ENCODE peak calls at places on chromosomes 6 and 20, in five cellular contexts. K, F, L, V and T are unnamed samples.

GRCh38 chr6:112245511-112246203 is 8.7 kb downstream of the LAMA4 start:
- DNase-seq in K (no peak), F (no peak), L (no peak), V (no peak), T (no peak)

GRCh38 chr20:16096756-16097326 is 476.4 kb downstream of the KIF16B start:
- DNase-seq in K (no peak), F (no peak), L (no peak), V (no peak), T (no peak)

GRCh38 chr20:36573103-36573797 is at the start of gene TGIF2:
- DNase-seq in K (peak), F (peak), L (peak), V (no peak), T (no peak)

GRCh38 chr6:40852667-40853383 is 186.2 kb downstream of the UNC5CL start:
- DNase-seq in K (no peak), F (no peak), L (no peak), V (no peak), T (no peak)

GRCh38 chr6:35970181-35970580 is 49.3 kb upstream of the SRPK1 start:
- DNase-seq in K (no peak), F (peak), L (no peak), V (no peak), T (no peak)

GRCh38 chr6:31580446-31580755 is 1.8 kb downstream of the LTB start:
- DNase-seq in K (no peak), F (no peak), L (no peak), V (no peak), T (no peak)

GRCh38 chr6:167671977-167672687 is 154.6 kb upstream of the AFDN start:
- DNase-seq in K (no peak), F (no peak), L (no peak), V (no peak), T (no peak)

GRCh38 chr6:138162104-138162946 is 586 bp downstream of the ARFGEF3 start:
- DNase-seq in K (no peak), F (no peak), L (no peak), V (no peak), T (no peak)

GRCh38 chr6:7341989-7342742 is 29.2 kb upstream of the SSR1 start:
- DNase-seq in K (no peak), F (no peak), L (no peak), V (no peak), T (no peak)

GRCh38 chr6:63349401-63349800 is 29.6 kb upstream of the LGSN start:
- DNase-seq in K (no peak), F (no peak), L (no peak), V (no peak), T (no peak)

GRCh38 chr20:17809714-17810631 is 110.2 kb downstream of the BANF2 start:
- DNase-seq in K (no peak), F (no peak), L (no peak), V (no peak), T (no peak)
- H3K27ac ChIP-seq in K (no peak), F (no peak), L (peak), V (no peak), T (no peak)

GRCh38 chr20:57416296-57417022 is 25.3 kb downstream of the RBM38 start:
- DNase-seq in K (no peak), F (no peak), L (no peak), V (no peak), T (no peak)

GRCh38 chr20:57417051-57417689 is 26.0 kb downstream of the RBM38 start:
- DNase-seq in K (no peak), F (no peak), L (no peak), V (no peak), T (no peak)

GRCh38 chr20:57415791-57416190 is 24.6 kb downstream of the RBM38 start:
- DNase-seq in K (no peak), F (no peak), L (no peak), V (no peak), T (no peak)

GRCh38 chr20:57420571-57421257 is 29.5 kb downstream of the RBM38 start:
- DNase-seq in K (no peak), F (no peak), L (no peak), V (no peak), T (no peak)

DNA sequence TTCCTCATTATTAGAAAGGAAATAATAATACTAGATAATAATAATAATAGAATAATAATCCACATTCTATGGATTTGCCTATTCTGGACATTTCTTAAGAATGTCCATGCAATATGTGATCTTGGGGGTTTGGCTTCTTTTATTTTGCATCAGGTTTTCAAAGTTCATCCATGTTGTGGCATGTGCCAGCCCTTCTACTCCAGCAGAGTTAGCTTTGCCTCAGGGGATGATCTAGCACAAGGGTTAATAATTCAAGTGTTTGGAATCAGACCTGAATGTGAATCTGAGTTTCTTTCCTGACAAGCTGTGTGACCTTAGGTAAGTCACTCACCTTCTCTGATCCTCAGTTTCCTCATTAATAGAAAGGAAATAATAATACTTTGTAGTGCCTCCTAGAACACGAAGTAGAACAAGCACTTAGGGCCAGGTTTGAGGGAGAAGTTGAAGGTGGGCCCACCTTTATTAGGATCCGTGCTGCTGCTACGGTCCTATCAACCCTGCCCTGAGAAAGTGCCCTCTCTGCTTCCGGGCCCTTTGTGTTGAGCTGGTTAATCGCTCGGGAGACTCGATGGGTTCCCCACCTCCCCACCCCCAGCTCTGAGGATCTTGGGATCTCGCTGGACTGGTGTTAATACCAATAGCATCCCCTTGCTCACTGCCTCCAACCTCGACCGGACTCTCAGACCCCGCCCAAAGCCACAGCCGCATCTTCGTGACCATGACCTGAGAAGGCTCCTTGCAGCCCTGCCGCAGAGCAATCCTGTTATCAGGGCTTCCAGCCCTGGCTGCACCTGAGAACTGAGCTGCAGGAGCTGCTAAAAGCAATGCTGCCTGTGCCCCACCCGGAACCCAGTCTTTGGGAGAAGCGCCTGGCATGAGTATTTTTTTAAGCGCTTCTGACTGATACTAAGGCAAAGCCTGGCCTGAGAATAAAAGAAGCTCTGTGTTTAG is 26.9 kb downstream of the RBM38 start:
- DNase-seq in K (no peak), F (no peak), L (no peak), V (no peak), T (no peak)
- H3K27ac ChIP-seq in K (no peak), F (no peak), L (no peak), V (no peak), T (no peak)

GRCh38 chr6:115415378-115415777 is 645.3 kb downstream of the FRK start:
- DNase-seq in K (no peak), F (no peak), L (no peak), V (no peak), T (peak)
- H3K27ac ChIP-seq in K (no peak), F (no peak), L (no peak), V (no peak), T (no peak)

DNA sequence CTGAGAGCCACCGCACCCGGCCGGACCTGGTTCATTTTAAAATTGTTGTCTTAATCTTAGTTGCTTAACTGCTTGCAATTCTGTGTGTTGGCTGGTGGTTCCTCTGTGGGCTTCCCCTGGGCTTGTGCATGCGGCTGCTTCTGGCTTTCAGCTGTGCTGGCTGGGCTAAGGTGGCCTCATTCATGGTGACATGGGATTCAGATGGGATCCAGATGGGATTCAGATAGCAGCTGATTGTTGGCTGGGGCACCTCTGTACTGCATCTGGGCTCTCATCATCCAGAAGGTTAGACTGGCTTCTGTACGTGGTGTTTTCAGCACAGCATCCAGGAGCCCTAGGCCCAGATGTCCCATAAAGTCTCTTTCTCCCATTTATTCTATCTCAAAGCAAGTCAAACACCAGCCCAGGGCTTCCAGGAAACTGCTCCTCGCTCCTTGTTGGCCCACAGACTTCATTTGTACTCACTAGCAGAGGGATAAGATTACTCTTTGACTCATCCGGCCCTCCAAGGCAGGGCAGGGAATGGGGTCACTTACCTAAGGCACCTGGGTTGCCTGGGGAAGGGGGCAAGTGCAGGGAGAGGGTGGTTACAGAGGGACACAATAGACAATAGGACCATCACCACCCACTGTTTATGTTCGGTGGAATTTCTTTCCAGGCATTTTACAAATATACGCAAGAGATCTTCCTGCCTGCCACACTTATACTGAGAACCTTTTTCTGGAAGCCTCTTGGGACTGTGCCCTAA is 10.2 kb upstream of the PEDS1 start:
- DNase-seq in K (no peak), F (no peak), L (peak), V (no peak), T (no peak)
- H3K27ac ChIP-seq in K (no peak), F (peak), L (peak), V (peak), T (no peak)

GRCh38 chr6:250676-251075 is 41.6 kb upstream of the DUSP22 start:
- DNase-seq in K (no peak), F (no peak), L (no peak), V (no peak), T (no peak)
- H3K27ac ChIP-seq in K (no peak), F (no peak), L (no peak), V (no peak), T (no peak)

GRCh38 chr6:18090349-18090786 is 32.1 kb downstream of the NHLRC1 start:
- DNase-seq in K (no peak), F (no peak), L (no peak), V (no peak), T (no peak)
- H3K27ac ChIP-seq in K (no peak), F (no peak), L (no peak), V (no peak), T (no peak)

GRCh38 chr20:32753731-32754130 is 8.5 kb upstream of the DNMT3B start:
- DNase-seq in K (no peak), F (no peak), L (no peak), V (no peak), T (no peak)

GRCh38 chr20:32751309-32752020 is 8.2 kb upstream of the COMMD7 start:
- DNase-seq in K (no peak), F (no peak), L (no peak), V (no peak), T (peak)

GRCh38 chr20:32752458-32753250 is 9.4 kb upstream of the COMMD7 start:
- DNase-seq in K (no peak), F (peak), L (no peak), V (no peak), T (no peak)

GRCh38 chr20:32752021-32752457 is 8.8 kb upstream of the COMMD7 start:
- DNase-seq in K (no peak), F (no peak), L (no peak), V (no peak), T (no peak)

DNA sequence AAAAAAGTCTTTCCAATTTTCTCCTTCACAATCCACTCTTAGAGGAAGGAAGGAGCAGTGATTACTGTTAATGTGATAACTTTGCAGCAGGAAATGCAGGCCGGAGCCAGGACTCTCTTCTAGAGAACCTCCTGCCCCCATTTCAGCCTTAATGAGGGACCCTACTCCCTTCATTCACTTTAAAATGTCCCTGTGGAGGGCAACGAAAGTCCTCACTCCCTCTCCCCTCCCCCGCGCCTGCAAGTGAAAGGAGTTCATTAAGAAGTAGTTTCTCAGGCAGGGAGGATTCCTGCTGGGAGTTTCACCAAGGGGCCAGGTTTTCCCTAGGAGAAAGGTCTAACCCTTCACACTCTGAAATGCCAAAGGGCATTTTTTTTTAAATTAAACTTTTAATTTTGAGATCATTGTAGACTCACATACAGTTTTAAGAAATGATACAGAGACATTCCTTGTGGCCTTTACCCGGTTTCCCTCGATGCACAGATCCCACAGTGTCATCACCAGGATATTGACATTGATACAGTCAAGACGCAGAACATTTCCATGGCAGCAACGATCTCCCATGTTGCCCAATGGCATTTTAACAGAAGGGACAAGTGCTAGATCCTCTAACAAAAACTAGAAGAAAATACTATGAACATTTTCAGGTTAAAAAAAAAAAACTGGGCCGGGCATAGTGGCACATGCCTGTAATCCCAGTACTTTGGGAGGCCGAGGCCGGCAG is 6.8 kb upstream of the COMMD7 start:
- DNase-seq in K (no peak), F (no peak), L (no peak), V (no peak), T (peak)
- H3K27ac ChIP-seq in K (no peak), F (no peak), L (no peak), V (no peak), T (peak)

GRCh38 chr6:116370328-116370716 is 425 bp upstream of the DSE start:
- DNase-seq in K (no peak), F (no peak), L (no peak), V (no peak), T (no peak)
- H3K27ac ChIP-seq in K (peak), F (peak), L (peak), V (no peak), T (no peak)

DNA sequence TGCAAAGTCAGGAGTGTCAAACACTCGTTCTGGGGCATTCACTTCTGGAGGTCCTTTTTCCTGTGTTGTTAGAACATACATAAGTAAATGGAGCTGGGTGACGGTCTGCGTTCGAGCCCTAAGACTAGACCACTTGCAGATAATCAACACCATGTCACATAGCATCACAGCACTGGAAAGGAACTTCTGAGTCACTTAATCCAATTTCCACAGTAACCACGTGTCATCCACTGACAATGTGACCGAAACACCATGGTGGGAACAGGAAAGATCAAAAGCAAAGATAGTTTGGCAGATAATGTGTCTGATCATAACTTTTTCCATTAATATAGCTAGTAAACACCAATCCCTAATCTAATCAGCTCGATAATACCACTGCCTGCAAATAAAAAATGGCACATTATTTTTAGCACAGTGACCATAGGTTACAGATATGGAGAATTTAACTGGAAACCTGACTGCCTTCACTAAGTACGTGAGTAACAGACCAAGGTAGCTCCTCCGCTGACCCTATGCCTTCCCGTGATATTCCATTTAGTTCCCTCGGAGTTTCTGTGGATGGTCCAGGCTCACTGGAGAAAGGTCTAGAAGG is 34.8 kb downstream of the WRNIP1 start:
- DNase-seq in K (no peak), F (no peak), L (no peak), V (no peak), T (no peak)
- H3K27ac ChIP-seq in K (no peak), F (no peak), L (peak), V (no peak), T (no peak)

GRCh38 chr6:33028220-33028849 is 18.9 kb upstream of the HLA-DOA start:
- DNase-seq in K (no peak), F (no peak), L (no peak), V (no peak), T (no peak)
- H3K27ac ChIP-seq in K (no peak), F (no peak), L (peak), V (no peak), T (no peak)